ENCODE peak calls at places on chromosomes 12 and 14, in eight cellular contexts. One of them, this sample, is unnamed.

GRCh38 chr12:16228067-16228466 is 49.4 kb downstream of the SLC15A5 start:
- DNase-seq in sciatic nerve: no peak
- DNase-seq in AG09309: no peak
- DNase-seq in renal cortical epithelial cell: no peak
- DNase-seq in transverse colon: no peak
- DNase-seq in CD4-positive, CD25-positive, alpha-beta regulatory T cell: no peak
- DNase-seq in heart left ventricle: no peak
- DNase-seq in fibroblast of the conjunctiva: peak
- DNase-seq in this sample: no peak

GRCh38 chr14:98906123-98906995 is 365.6 kb downstream of the BCL11B start:
- DNase-seq in sciatic nerve: peak
- DNase-seq in AG09309: no peak
- DNase-seq in renal cortical epithelial cell: peak
- DNase-seq in transverse colon: peak
- DNase-seq in CD4-positive, CD25-positive, alpha-beta regulatory T cell: no peak
- DNase-seq in heart left ventricle: no peak
- DNase-seq in fibroblast of the conjunctiva: peak
- DNase-seq in this sample: peak

GRCh38 chr14:71515520-71515919 is 416.7 kb upstream of the RGS6 start:
- DNase-seq in sciatic nerve: no peak
- DNase-seq in AG09309: no peak
- DNase-seq in renal cortical epithelial cell: no peak
- DNase-seq in transverse colon: no peak
- DNase-seq in CD4-positive, CD25-positive, alpha-beta regulatory T cell: no peak
- DNase-seq in heart left ventricle: no peak
- DNase-seq in fibroblast of the conjunctiva: no peak
- DNase-seq in this sample: no peak

GRCh38 chr14:75198291-75198933 is 22.0 kb upstream of the TMED10 start:
- DNase-seq in sciatic nerve: no peak
- DNase-seq in AG09309: no peak
- DNase-seq in renal cortical epithelial cell: no peak
- DNase-seq in transverse colon: peak
- DNase-seq in CD4-positive, CD25-positive, alpha-beta regulatory T cell: no peak
- DNase-seq in heart left ventricle: peak
- DNase-seq in fibroblast of the conjunctiva: no peak
- DNase-seq in this sample: peak

GRCh38 chr12:53063708-53064612 is 14.1 kb downstream of the TNS2 start:
- DNase-seq in sciatic nerve: peak
- DNase-seq in AG09309: peak
- DNase-seq in renal cortical epithelial cell: no peak
- DNase-seq in transverse colon: peak
- DNase-seq in CD4-positive, CD25-positive, alpha-beta regulatory T cell: no peak
- DNase-seq in heart left ventricle: peak
- DNase-seq in fibroblast of the conjunctiva: peak
- DNase-seq in this sample: peak

GRCh38 chr12:21656931-21657335 is 709 bp downstream of the LDHB start:
- DNase-seq in sciatic nerve: no peak
- DNase-seq in AG09309: no peak
- DNase-seq in renal cortical epithelial cell: no peak
- DNase-seq in transverse colon: peak
- DNase-seq in CD4-positive, CD25-positive, alpha-beta regulatory T cell: peak
- DNase-seq in heart left ventricle: peak
- DNase-seq in fibroblast of the conjunctiva: peak
- DNase-seq in this sample: no peak

GRCh38 chr12:42023733-42024494 is 120.8 kb downstream of the GXYLT1 start:
- DNase-seq in sciatic nerve: peak
- DNase-seq in AG09309: peak
- DNase-seq in renal cortical epithelial cell: peak
- DNase-seq in transverse colon: peak
- DNase-seq in CD4-positive, CD25-positive, alpha-beta regulatory T cell: peak
- DNase-seq in heart left ventricle: peak
- DNase-seq in fibroblast of the conjunctiva: peak
- DNase-seq in this sample: peak

GRCh38 chr14:52067873-52068740 is 752 bp downstream of the NID2 start:
- DNase-seq in sciatic nerve: peak
- DNase-seq in AG09309: no peak
- DNase-seq in renal cortical epithelial cell: no peak
- DNase-seq in transverse colon: peak
- DNase-seq in CD4-positive, CD25-positive, alpha-beta regulatory T cell: peak
- DNase-seq in heart left ventricle: peak
- DNase-seq in fibroblast of the conjunctiva: no peak
- DNase-seq in this sample: peak

GRCh38 chr14:43003845-43004244 is 1397.2 kb downstream of the LRFN5 start:
- DNase-seq in sciatic nerve: no peak
- DNase-seq in AG09309: no peak
- DNase-seq in renal cortical epithelial cell: no peak
- DNase-seq in transverse colon: no peak
- DNase-seq in CD4-positive, CD25-positive, alpha-beta regulatory T cell: no peak
- DNase-seq in heart left ventricle: no peak
- DNase-seq in fibroblast of the conjunctiva: no peak
- DNase-seq in this sample: no peak

GRCh38 chr12:39186744-39187143 is 256.2 kb downstream of the KIF21A start:
- DNase-seq in sciatic nerve: no peak
- DNase-seq in AG09309: no peak
- DNase-seq in renal cortical epithelial cell: no peak
- DNase-seq in transverse colon: no peak
- DNase-seq in CD4-positive, CD25-positive, alpha-beta regulatory T cell: no peak
- DNase-seq in heart left ventricle: no peak
- DNase-seq in fibroblast of the conjunctiva: no peak
- DNase-seq in this sample: no peak

GRCh38 chr14:106766145-106766544 is 1239.8 kb downstream of the TMEM121 start:
- DNase-seq in sciatic nerve: no peak
- DNase-seq in AG09309: no peak
- DNase-seq in renal cortical epithelial cell: no peak
- DNase-seq in transverse colon: no peak
- DNase-seq in CD4-positive, CD25-positive, alpha-beta regulatory T cell: no peak
- DNase-seq in heart left ventricle: no peak
- DNase-seq in fibroblast of the conjunctiva: no peak
- DNase-seq in this sample: no peak

GRCh38 chr14:104001003-104001402 is 58.7 kb upstream of the RD3L start:
- DNase-seq in sciatic nerve: no peak
- DNase-seq in AG09309: no peak
- DNase-seq in renal cortical epithelial cell: no peak
- DNase-seq in transverse colon: no peak
- DNase-seq in CD4-positive, CD25-positive, alpha-beta regulatory T cell: peak
- DNase-seq in heart left ventricle: no peak
- DNase-seq in fibroblast of the conjunctiva: no peak
- DNase-seq in this sample: no peak

GRCh38 chr14:74614508-74615495 is 2.8 kb upstream of the LTBP2 start:
- DNase-seq in sciatic nerve: no peak
- DNase-seq in AG09309: no peak
- DNase-seq in renal cortical epithelial cell: peak
- DNase-seq in transverse colon: no peak
- DNase-seq in CD4-positive, CD25-positive, alpha-beta regulatory T cell: no peak
- DNase-seq in heart left ventricle: no peak
- DNase-seq in fibroblast of the conjunctiva: no peak
- DNase-seq in this sample: no peak

GRCh38 chr12:15939111-15939510 is 28.0 kb downstream of the DERA start:
- DNase-seq in sciatic nerve: no peak
- DNase-seq in AG09309: no peak
- DNase-seq in renal cortical epithelial cell: no peak
- DNase-seq in transverse colon: no peak
- DNase-seq in CD4-positive, CD25-positive, alpha-beta regulatory T cell: no peak
- DNase-seq in heart left ventricle: no peak
- DNase-seq in fibroblast of the conjunctiva: no peak
- DNase-seq in this sample: no peak

GRCh38 chr14:80699861-80700260 is 241.7 kb downstream of the CEP128 start:
- DNase-seq in sciatic nerve: no peak
- DNase-seq in AG09309: no peak
- DNase-seq in renal cortical epithelial cell: peak
- DNase-seq in transverse colon: no peak
- DNase-seq in CD4-positive, CD25-positive, alpha-beta regulatory T cell: no peak
- DNase-seq in heart left ventricle: no peak
- DNase-seq in fibroblast of the conjunctiva: no peak
- DNase-seq in this sample: no peak

GRCh38 chr14:90903101-90903500 is 86.9 kb upstream of the TTC7B start:
- DNase-seq in sciatic nerve: no peak
- DNase-seq in AG09309: peak
- DNase-seq in renal cortical epithelial cell: peak
- DNase-seq in transverse colon: peak
- DNase-seq in CD4-positive, CD25-positive, alpha-beta regulatory T cell: peak
- DNase-seq in heart left ventricle: peak
- DNase-seq in fibroblast of the conjunctiva: peak
- DNase-seq in this sample: no peak

GRCh38 chr14:96588410-96589249 is 86.4 kb downstream of the PAPOLA start:
- DNase-seq in sciatic nerve: peak
- DNase-seq in AG09309: no peak
- DNase-seq in renal cortical epithelial cell: no peak
- DNase-seq in transverse colon: no peak
- DNase-seq in CD4-positive, CD25-positive, alpha-beta regulatory T cell: no peak
- DNase-seq in heart left ventricle: no peak
- DNase-seq in fibroblast of the conjunctiva: no peak
- DNase-seq in this sample: no peak

This sample was measured in psoas muscle.